ENCODE peak calls at places on chromosomes 4 and X, in four cellular contexts. X, F, T and D are unnamed samples.

GRCh38 chr4:2829321-2829932 is 14.2 kb upstream of the ADD1 start:
- DNase-seq in X (no peak), F (no peak), T (no peak), D (no peak)

GRCh38 chr4:53490161-53490915 is 100.9 kb downstream of the LNX1 start:
- DNase-seq in X (no peak), F (no peak), T (peak; percentile 64), D (no peak)

GRCh38 chr4:23305026-23305425 is 584.8 kb downstream of the PPARGC1A start:
- DNase-seq in X (no peak), F (no peak), T (no peak), D (no peak)

GRCh38 chr4:100174985-100175383 is 15.3 kb downstream of the DDIT4L start:
- DNase-seq in X (no peak), F (no peak), T (no peak), D (no peak)

GRCh38 chr4:152451496-152451895 is 84.4 kb downstream of the FBXW7 start:
- DNase-seq in X (no peak), F (no peak), T (no peak), D (no peak)

GRCh38 chr4:65968873-65969272 is 298.6 kb upstream of the EPHA5 start:
- DNase-seq in X (no peak), F (no peak), T (no peak), D (no peak)

GRCh38 chrX:50407976-50408375 is 62.6 kb downstream of the DGKK start:
- DNase-seq in X (no peak), F (no peak), T (no peak), D (no peak)

GRCh38 chrX:110491846-110492620 is 133.4 kb downstream of the RTL9 start:
- DNase-seq in X (no peak), F (no peak), T (no peak), D (no peak)

GRCh38 chrX:43644124-43644701 is 11.9 kb upstream of the MAOA start:
- DNase-seq in X (peak; percentile 26), F (peak; percentile 28), T (peak; percentile 78), D (no peak)

GRCh38 chrX:72142094-72142843 is 10.6 kb upstream of the RTL5 start:
- DNase-seq in X (no peak), F (no peak), T (no peak), D (no peak)

GRCh38 chr4:8912506-8912905 is 40.9 kb upstream of the HMX1 start:
- DNase-seq in X (no peak), F (no peak), T (no peak), D (no peak)

GRCh38 chrX:32045149-32045548 is 973.3 kb upstream of the FTHL17 start:
- DNase-seq in X (no peak), F (no peak), T (no peak), D (no peak)

GRCh38 chr4:149645790-149646189 is 169.9 kb downstream of the IQCM start:
- DNase-seq in X (no peak), F (no peak), T (no peak), D (no peak)

GRCh38 chr4:181761130-181761529 is 482.1 kb upstream of the TENM3 start:
- DNase-seq in X (no peak), F (no peak), T (no peak), D (no peak)

GRCh38 chr4:94454405-94454804 is 2.7 kb downstream of the PDLIM5 start:
- DNase-seq in X (no peak), F (no peak), T (peak; percentile 59), D (no peak)

GRCh38 chrX:14496674-14497073 is 32.7 kb upstream of the GLRA2 start:
- DNase-seq in X (no peak), F (no peak), T (no peak), D (no peak)

GRCh38 chr4:47852121-47852520 is 14.3 kb upstream of the CORIN start:
- DNase-seq in X (no peak), F (no peak), T (peak; percentile 87), D (no peak)

GRCh38 chr4:26197018-26197779 is 123.6 kb upstream of the RBPJ start:
- DNase-seq in X (no peak), F (peak; percentile 66), T (peak; percentile 96), D (no peak)

GRCh38 chr4:41598580-41598979 is 60.6 kb downstream of the LIMCH1 start:
- DNase-seq in X (no peak), F (no peak), T (no peak), D (no peak)

GRCh38 chr4:104064650-104065577 is 345.1 kb upstream of the TACR3 start:
- DNase-seq in X (no peak), F (no peak), T (peak; percentile 41), D (peak; percentile 30)

DNA sequence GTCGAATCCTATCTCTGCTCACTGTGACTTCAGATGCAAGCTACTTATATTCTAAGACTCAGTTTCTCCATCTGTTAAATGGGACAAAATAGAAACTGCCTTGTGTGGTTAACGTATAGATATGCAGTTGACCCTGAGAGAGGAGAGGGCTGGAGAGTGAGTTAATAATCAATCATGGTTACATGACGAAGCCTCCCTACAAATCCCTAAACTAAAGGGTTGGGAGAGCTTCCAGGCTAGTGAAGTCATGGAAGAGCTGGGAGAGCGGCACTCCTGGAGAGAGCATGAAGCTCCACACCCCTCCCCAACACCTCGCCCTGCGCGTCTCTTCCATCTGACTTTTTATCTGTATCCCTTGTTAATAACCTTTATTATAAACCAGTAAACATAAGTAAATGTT is 138.5 kb upstream of the FAM9B start:
- DNase-seq in X (no peak), F (no peak), T (no peak), D (no peak)
- H3K4me3 ChIP-seq in X (no peak overlapping the region), F (no peak overlapping the region), T (no peak overlapping the region), D (no peak overlapping the region)

GRCh38 chrX:24146283-24146865 is 3.2 kb upstream of the ZFX start:
- DNase-seq in X (no peak), F (no peak), T (no peak), D (no peak)
- H3K4me3 ChIP-seq in X (no peak overlapping the region), F (no peak overlapping the region), T (peak overlapping the region; percentile 64), D (no peak overlapping the region)

GRCh38 chr4:6201580-6202091 is 1.3 kb upstream of the JAKMIP1 start:
- DNase-seq in X (no peak), F (no peak), T (no peak), D (no peak)

GRCh38 chr4:6199344-6199921 is 916 bp downstream of the JAKMIP1 start:
- DNase-seq in X (no peak), F (no peak), T (no peak), D (no peak)

GRCh38 chr4:6200922-6201362 is 593 bp upstream of the JAKMIP1 start:
- DNase-seq in X (no peak), F (no peak), T (no peak), D (no peak)

GRCh38 chr4:6198768-6199343 is 1.5 kb downstream of the JAKMIP1 start:
- DNase-seq in X (no peak), F (no peak), T (no peak), D (no peak)

GRCh38 chr4:6200011-6200921 is at the start of gene JAKMIP1:
- DNase-seq in X (no peak), F (no peak), T (peak; percentile 43), D (peak; percentile 80)
- H3K4me3 ChIP-seq in X (no peak within 1 kb of the TSS), F (peak within 1 kb of the TSS; percentile 30), T (peak within 1 kb of the TSS; percentile 56), D (peak within 1 kb of the TSS; percentile 49)

GRCh38 chrX:40147399-40148188 is 49.8 kb upstream of the BCOR start:
- DNase-seq in X (no peak), F (no peak), T (no peak), D (no peak)

GRCh38 chrX:40146471-40147398 is 49.0 kb upstream of the BCOR start:
- DNase-seq in X (no peak), F (no peak), T (peak; percentile 67), D (no peak)

GRCh38 chrX:40145001-40145631 is 47.4 kb upstream of the BCOR start:
- DNase-seq in X (no peak), F (no peak), T (peak; percentile 55), D (no peak)

GRCh38 chrX:40144576-40144975 is 46.8 kb upstream of the BCOR start:
- DNase-seq in X (no peak), F (no peak), T (no peak), D (no peak)

DNA sequence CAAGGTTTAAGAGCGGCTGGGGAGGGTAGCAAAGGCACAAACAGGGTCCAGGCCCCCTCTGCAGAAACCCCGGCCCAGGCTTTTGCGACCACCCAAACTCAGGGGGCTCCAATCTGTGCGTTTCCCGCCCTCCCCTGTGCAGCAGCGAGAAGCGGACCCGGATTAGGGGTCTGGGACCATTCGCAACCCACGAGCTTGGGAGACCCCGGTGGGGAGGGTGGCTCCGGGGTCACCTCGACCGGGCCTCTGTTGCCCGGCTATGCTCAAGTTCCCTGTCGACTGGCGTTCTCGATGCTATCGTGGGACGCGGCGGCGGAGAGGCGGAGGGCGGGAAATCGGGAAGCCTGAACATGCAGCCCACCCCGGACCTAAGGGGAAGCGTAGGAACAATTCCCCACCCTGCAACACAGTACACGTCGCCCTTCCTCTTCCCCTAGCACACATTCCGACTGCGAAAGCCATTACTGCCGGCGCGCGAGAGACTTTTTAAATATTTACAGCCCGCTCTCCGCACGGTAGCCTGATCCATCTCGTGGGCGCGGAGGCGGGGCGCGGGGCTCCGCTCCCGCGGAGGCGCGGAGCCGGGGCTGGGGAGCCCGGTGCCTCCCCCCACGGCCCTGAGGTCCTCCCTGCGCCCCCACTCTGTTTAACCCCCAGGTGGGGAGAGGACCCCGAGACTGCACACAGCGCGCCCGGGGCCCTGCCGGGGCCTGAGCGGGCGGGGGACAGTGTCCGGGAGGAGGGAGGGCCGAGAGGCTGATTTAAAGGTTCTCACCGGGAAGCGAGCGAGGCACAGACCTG is 48.1 kb upstream of the BCOR start:
- DNase-seq in X (no peak), F (no peak), T (peak; percentile 50), D (no peak)
- H3K4me3 ChIP-seq in X (peak overlapping the region; percentile 53), F (peak overlapping the region; percentile 57), T (peak overlapping the region; percentile 77), D (no peak overlapping the region)

GRCh38 chr4:168815373-168816345 is 194.4 kb downstream of the CBR4 start:
- DNase-seq in X (no peak), F (peak; percentile 88), T (no peak), D (no peak)
- H3K4me3 ChIP-seq in X (no peak overlapping the region), F (peak overlapping the region; percentile 11), T (no peak overlapping the region), D (no peak overlapping the region)

GRCh38 chr4:7753271-7753670 is 186.4 kb downstream of the AFAP1 start:
- DNase-seq in X (peak; percentile 38), F (no peak), T (no peak), D (no peak)

GRCh38 chr4:7756071-7756470 is 183.6 kb downstream of the AFAP1 start:
- DNase-seq in X (no peak), F (no peak), T (no peak), D (no peak)

GRCh38 chr4:7755529-7755928 is 184.1 kb downstream of the AFAP1 start:
- DNase-seq in X (no peak), F (no peak), T (no peak), D (no peak)

GRCh38 chr4:7753931-7754465 is 185.7 kb downstream of the AFAP1 start:
- DNase-seq in X (no peak), F (no peak), T (no peak), D (no peak)

GRCh38 chr4:7754565-7755262 is 184.9 kb downstream of the AFAP1 start:
- DNase-seq in X (no peak), F (no peak), T (no peak), D (no peak)
- H3K4me3 ChIP-seq in X (no peak overlapping the region), F (no peak overlapping the region), T (no peak overlapping the region), D (no peak overlapping the region)

GRCh38 chr4:6892190-6892908 is 17.3 kb upstream of the TBC1D14 start:
- DNase-seq in X (no peak), F (no peak), T (peak; percentile 81), D (no peak)
- H3K4me3 ChIP-seq in X (no peak overlapping the region), F (no peak overlapping the region), T (peak overlapping the region; percentile 6), D (no peak overlapping the region)

GRCh38 chrX:15947648-15948317 is 93.2 kb upstream of the AP1S2 start:
- DNase-seq in X (peak; percentile 60), F (no peak), T (peak; percentile 68), D (no peak)
- H3K4me3 ChIP-seq in X (peak overlapping the region; percentile 36), F (no peak overlapping the region), T (peak overlapping the region; percentile 43), D (no peak overlapping the region)